ENCODE peak calls at places on chromosomes 3 and 15, in five cellular contexts. One of them, this sample, is unnamed.

GRCh38 chr3:181289306-181289705 is 299.8 kb upstream of the DNAJC19 start:
- DNase-seq in colonic mucosa: no peak
- DNase-seq in substantia nigra: no peak
- DNase-seq in caudate nucleus: no peak
- DNase-seq in activated CD4-positive, alpha-beta memory T cell treated with anti-CD3 and anti-CD28 coated beads, Interleukin-2, amount 10 ng/mL, durations not matched to agents 7 days and 5 days: no peak
- DNase-seq in this sample: no peak

GRCh38 chr15:56886450-56886856 is 32.0 kb upstream of the TCF12 start:
- DNase-seq in substantia nigra: no peak
- DNase-seq in activated CD4-positive, alpha-beta memory T cell treated with anti-CD3 and anti-CD28 coated beads, Interleukin-2, amount 10 ng/mL, durations not matched to agents 7 days and 5 days: no peak
- DNase-seq in colonic mucosa: peak; percentile 23
- DNase-seq in caudate nucleus: no peak
- DNase-seq in this sample: peak; percentile 25

GRCh38 chr15:65409284-65409631 is 13.5 kb downstream of the IGDCC4 start:
- DNase-seq in activated CD4-positive, alpha-beta memory T cell treated with anti-CD3 and anti-CD28 coated beads, Interleukin-2, amount 10 ng/mL, durations not matched to agents 7 days and 5 days: no peak
- DNase-seq in caudate nucleus: no peak
- DNase-seq in colonic mucosa: no peak
- DNase-seq in substantia nigra: no peak
- DNase-seq in this sample: peak; percentile 67

GRCh38 chr15:69762373-69763148 is 309.9 kb downstream of the RPLP1 start:
- DNase-seq in caudate nucleus: no peak
- DNase-seq in activated CD4-positive, alpha-beta memory T cell treated with anti-CD3 and anti-CD28 coated beads, Interleukin-2, amount 10 ng/mL, durations not matched to agents 7 days and 5 days: no peak
- DNase-seq in substantia nigra: no peak
- DNase-seq in colonic mucosa: no peak
- DNase-seq in this sample: no peak

GRCh38 chr3:105956311-105956710 is 87.5 kb upstream of the CBLB start:
- DNase-seq in colonic mucosa: no peak
- DNase-seq in substantia nigra: no peak
- DNase-seq in activated CD4-positive, alpha-beta memory T cell treated with anti-CD3 and anti-CD28 coated beads, Interleukin-2, amount 10 ng/mL, durations not matched to agents 7 days and 5 days: no peak
- DNase-seq in caudate nucleus: no peak
- DNase-seq in this sample: peak; percentile 31

GRCh38 chr15:26970712-26971210 is at the start of gene GABRG3:
- DNase-seq in colonic mucosa: no peak
- DNase-seq in substantia nigra: no peak
- DNase-seq in caudate nucleus: no peak
- DNase-seq in activated CD4-positive, alpha-beta memory T cell treated with anti-CD3 and anti-CD28 coated beads, Interleukin-2, amount 10 ng/mL, durations not matched to agents 7 days and 5 days: no peak
- DNase-seq in this sample: no peak

GRCh38 chr15:99511529-99511864 is 54.3 kb upstream of the MEF2A start:
- DNase-seq in caudate nucleus: no peak
- DNase-seq in activated CD4-positive, alpha-beta memory T cell treated with anti-CD3 and anti-CD28 coated beads, Interleukin-2, amount 10 ng/mL, durations not matched to agents 7 days and 5 days: no peak
- DNase-seq in substantia nigra: no peak
- DNase-seq in colonic mucosa: no peak
- DNase-seq in this sample: no peak

GRCh38 chr3:10570196-10570946 is 65.0 kb upstream of the ATP2B2 start:
- DNase-seq in substantia nigra: no peak
- DNase-seq in activated CD4-positive, alpha-beta memory T cell treated with anti-CD3 and anti-CD28 coated beads, Interleukin-2, amount 10 ng/mL, durations not matched to agents 7 days and 5 days: no peak
- DNase-seq in colonic mucosa: no peak
- DNase-seq in caudate nucleus: peak; percentile 31
- DNase-seq in this sample: no peak

GRCh38 chr3:124636863-124637296 is 93.4 kb upstream of the UMPS start:
- DNase-seq in substantia nigra: no peak
- DNase-seq in colonic mucosa: peak; percentile 63
- DNase-seq in activated CD4-positive, alpha-beta memory T cell treated with anti-CD3 and anti-CD28 coated beads, Interleukin-2, amount 10 ng/mL, durations not matched to agents 7 days and 5 days: no peak
- DNase-seq in caudate nucleus: no peak
- DNase-seq in this sample: no peak

GRCh38 chr15:84929795-84930371 is 45.4 kb downstream of the SLC28A1 start:
- DNase-seq in caudate nucleus: no peak
- DNase-seq in activated CD4-positive, alpha-beta memory T cell treated with anti-CD3 and anti-CD28 coated beads, Interleukin-2, amount 10 ng/mL, durations not matched to agents 7 days and 5 days: peak; percentile 36
- DNase-seq in colonic mucosa: peak; percentile 78
- DNase-seq in substantia nigra: no peak
- DNase-seq in this sample: peak; percentile 89

GRCh38 chr15:68994149-68994548 is 20.3 kb upstream of the NOX5 start:
- DNase-seq in substantia nigra: no peak
- DNase-seq in colonic mucosa: no peak
- DNase-seq in activated CD4-positive, alpha-beta memory T cell treated with anti-CD3 and anti-CD28 coated beads, Interleukin-2, amount 10 ng/mL, durations not matched to agents 7 days and 5 days: no peak
- DNase-seq in caudate nucleus: no peak
- DNase-seq in this sample: peak; percentile 37

GRCh38 chr15:68548375-68548774 is 30.4 kb upstream of the CORO2B start:
- DNase-seq in substantia nigra: no peak
- DNase-seq in activated CD4-positive, alpha-beta memory T cell treated with anti-CD3 and anti-CD28 coated beads, Interleukin-2, amount 10 ng/mL, durations not matched to agents 7 days and 5 days: no peak
- DNase-seq in caudate nucleus: no peak
- DNase-seq in colonic mucosa: no peak
- DNase-seq in this sample: no peak

GRCh38 chr15:61196711-61197110 is 32.4 kb downstream of the RORA start:
- DNase-seq in substantia nigra: no peak
- DNase-seq in activated CD4-positive, alpha-beta memory T cell treated with anti-CD3 and anti-CD28 coated beads, Interleukin-2, amount 10 ng/mL, durations not matched to agents 7 days and 5 days: no peak
- DNase-seq in colonic mucosa: no peak
- DNase-seq in caudate nucleus: no peak
- DNase-seq in this sample: no peak

GRCh38 chr3:12916159-12916558 is 74.8 kb upstream of the RPL32 start:
- DNase-seq in substantia nigra: no peak
- DNase-seq in caudate nucleus: no peak
- DNase-seq in colonic mucosa: no peak
- DNase-seq in activated CD4-positive, alpha-beta memory T cell treated with anti-CD3 and anti-CD28 coated beads, Interleukin-2, amount 10 ng/mL, durations not matched to agents 7 days and 5 days: peak; percentile 48
- DNase-seq in this sample: no peak

GRCh38 chr3:39467394-39468107 is at the start of gene MOBP:
- DNase-seq in substantia nigra: no peak
- DNase-seq in activated CD4-positive, alpha-beta memory T cell treated with anti-CD3 and anti-CD28 coated beads, Interleukin-2, amount 10 ng/mL, durations not matched to agents 7 days and 5 days: no peak
- DNase-seq in colonic mucosa: no peak
- DNase-seq in caudate nucleus: no peak
- DNase-seq in this sample: no peak

GRCh38 chr3:36730965-36731364 is 33.4 kb downstream of the DCLK3 start:
- DNase-seq in substantia nigra: no peak
- DNase-seq in activated CD4-positive, alpha-beta memory T cell treated with anti-CD3 and anti-CD28 coated beads, Interleukin-2, amount 10 ng/mL, durations not matched to agents 7 days and 5 days: no peak
- DNase-seq in colonic mucosa: no peak
- DNase-seq in caudate nucleus: no peak
- DNase-seq in this sample: no peak